ENCODE peak calls at places on chromosome 15, in ten cellular contexts. Q, U, J, E, W, C, H, K, Y and R are unnamed samples.

GRCh38 chr15:97566957-97567356 is 393.5 kb upstream of the ARRDC4 start:
- DNase-seq in Q (peak; percentile 44), U (no peak), J (no peak), E (no peak), W (no peak), C (peak; percentile 43), H (no peak), K (no peak), Y (no peak), R (peak; percentile 88)

GRCh38 chr15:63539517-63539916 is 35.1 kb downstream of the USP3 start:
- DNase-seq in Q (no peak), U (no peak), J (no peak), E (no peak), W (no peak), C (no peak), H (no peak), K (peak; percentile 37), Y (no peak), R (peak; percentile 24)

GRCh38 chr15:38647683-38648082 is 83.1 kb upstream of the RASGRP1 start:
- DNase-seq in Q (peak; percentile 28), U (peak; percentile 9), J (no peak), E (no peak), W (no peak), C (peak; percentile 58), H (peak; percentile 35), K (no peak), Y (peak; percentile 7), R (peak; percentile 5)

GRCh38 chr15:79943820-79944219 is 27.2 kb downstream of the BCL2A1 start:
- DNase-seq in Q (no peak), U (no peak), J (no peak), E (peak; percentile 40), W (no peak), C (no peak), H (no peak), K (no peak), Y (peak; percentile 43), R (no peak)

GRCh38 chr15:95446854-95447253 is 883.6 kb upstream of the NR2F2 start:
- DNase-seq in Q (no peak), U (no peak), J (no peak), E (no peak), W (no peak), C (no peak), H (no peak), K (no peak), Y (no peak), R (no peak)

GRCh38 chr15:59410448-59410896 is 27.5 kb upstream of the FAM81A start:
- DNase-seq in Q (peak; percentile 73), U (no peak), J (no peak), E (no peak), W (no peak), C (peak; percentile 82), H (peak; percentile 84), K (no peak), Y (peak; percentile 22), R (no peak)

GRCh38 chr15:55846108-55846707 is 103.3 kb upstream of the PRTG start:
- DNase-seq in Q (peak; percentile 77), U (peak; percentile 71), J (no peak), E (peak; percentile 46), W (peak; percentile 73), C (peak; percentile 91), H (peak; percentile 79), K (no peak), Y (peak; percentile 67), R (peak; percentile 82)

GRCh38 chr15:36601497-36601932 is 22.1 kb downstream of the CDIN1 start:
- DNase-seq in Q (no peak), U (no peak), J (no peak), E (peak; percentile 47), W (peak; percentile 60), C (no peak), H (peak; percentile 61), K (peak; percentile 59), Y (peak; percentile 97), R (peak; percentile 76)

GRCh38 chr15:70362911-70363310 is 265.2 kb upstream of the TLE3 start:
- DNase-seq in Q (peak; percentile 71), U (no peak), J (no peak), E (peak; percentile 49), W (peak; percentile 75), C (peak; percentile 80), H (peak; percentile 4), K (no peak), Y (peak; percentile 28), R (peak; percentile 63)

GRCh38 chr15:63140936-63141335 is 16.3 kb downstream of the RPS27L start:
- DNase-seq in Q (no peak), U (no peak), J (no peak), E (no peak), W (no peak), C (no peak), H (no peak), K (no peak), Y (no peak), R (no peak)

GRCh38 chr15:91420689-91421088 is 320.6 kb downstream of the SV2B start:
- DNase-seq in Q (no peak), U (no peak), J (no peak), E (no peak), W (no peak), C (no peak), H (no peak), K (no peak), Y (no peak), R (no peak)

GRCh38 chr15:70741677-70742293 is 21.6 kb downstream of the UACA start:
- DNase-seq in Q (peak; percentile 6), U (peak; percentile 15), J (no peak), E (no peak), W (peak; percentile 34), C (no peak), H (no peak), K (no peak), Y (peak; percentile 50), R (peak; percentile 73)

GRCh38 chr15:75356539-75356938 is 9.7 kb downstream of the NEIL1 start:
- DNase-seq in Q (no peak), U (no peak), J (no peak), E (no peak), W (no peak), C (no peak), H (no peak), K (no peak), Y (no peak), R (no peak)

GRCh38 chr15:52113708-52114107 is 1.1 kb upstream of the BCL2L10 start:
- DNase-seq in Q (no peak), U (no peak), J (no peak), E (no peak), W (no peak), C (no peak), H (no peak), K (no peak), Y (no peak), R (no peak)

GRCh38 chr15:40357723-40358491 is at the start of gene DISP2:
- DNase-seq in Q (peak; percentile 86), U (peak; percentile 89), J (peak; percentile 84), E (peak; percentile 99), W (peak; percentile 100), C (peak; percentile 93), H (peak; percentile 81), K (peak; percentile 88), Y (peak; percentile 62), R (peak; percentile 84)

GRCh38 chr15:43187544-43188155 is 2.4 kb downstream of the CCNDBP1 start:
- DNase-seq in Q (no peak), U (peak; percentile 84), J (no peak), E (peak; percentile 51), W (peak; percentile 49), C (peak; percentile 58), H (peak; percentile 64), K (no peak), Y (peak; percentile 58), R (peak; percentile 77)

GRCh38 chr15:31360843-31361763 is 34.5 kb downstream of the KLF13 start:
- DNase-seq in Q (no peak), U (no peak), J (peak; percentile 73), E (no peak), W (no peak), C (no peak), H (no peak), K (no peak), Y (no peak), R (no peak)